ENCODE peak calls at places on chromosomes 7 and 10, in seven cellular contexts. J is NCI-H1105, N is foreskin melanocyte, U is SK-N-SH, S is fibroblast of lung, E is GOT3, X is astrocyte of the spinal cord. Y is an unnamed sample.

GRCh38 chr10:88892223-88892967 is 12.3 kb downstream of the STAMBPL1 start:
- DNase-seq in E (no peak), S (peak; percentile 84), J (no peak), X (peak; percentile 65), N (no peak), U (no peak), Y (no peak)

GRCh38 chr10:21751341-21752310 is 217.6 kb downstream of the MLLT10 start:
- DNase-seq in E (no peak), S (no peak), J (no peak), X (no peak), N (no peak), U (no peak), Y (no peak)

GRCh38 chr7:102099474-102099873 is 187.2 kb upstream of the SH2B2 start:
- DNase-seq in N (no peak), U (no peak), E (no peak), X (no peak), J (no peak), S (no peak), Y (no peak)

GRCh38 chr10:73742454-73742734 is 1.8 kb upstream of the SEC24C start:
- DNase-seq in N (no peak), S (no peak), X (no peak), J (no peak), U (no peak), E (no peak), Y (no peak)

GRCh38 chr10:88193018-88193417 is 329.6 kb downstream of the PTEN start:
- DNase-seq in S (no peak), U (no peak), J (no peak), N (no peak), E (no peak), X (no peak), Y (no peak)

GRCh38 chr7:27147211-27148030 is at the start of gene HOXA6:
- DNase-seq in X (peak; percentile 63), J (peak; percentile 80), E (no peak), N (no peak), S (no peak), U (peak; percentile 47), Y (peak; percentile 60)

GRCh38 chr10:103470755-103471653 is 8.0 kb downstream of the CALHM3 start:
- DNase-seq in N (no peak), U (no peak), S (no peak), J (no peak), X (no peak), E (no peak), Y (no peak)

GRCh38 chr7:12369072-12369471 is 34.6 kb downstream of the VWDE start:
- DNase-seq in U (no peak), S (no peak), E (no peak), N (no peak), X (no peak), J (no peak), Y (no peak)

GRCh38 chr10:72124984-72125383 is 36.6 kb upstream of the SPOCK2 start:
- DNase-seq in U (no peak), E (no peak), N (no peak), J (no peak), X (peak; percentile 51), S (peak; percentile 82), Y (no peak)

Y was measured in DMS79 treated with DMSO at 0.1 percent for 48 hours.